ENCODE peak calls at places on chromosome 1, in four cellular contexts. J, O, Y and N are unnamed samples.

GRCh38 chr1:222931018-222931417 is 116.2 kb downstream of the DISP1 start:
- DNase-seq in J (no peak), Y (no peak), O (no peak), N (no peak)

GRCh38 chr1:206068314-206068713 is 15.3 kb downstream of the RHEX start:
- DNase-seq in O (no peak), Y (no peak), J (no peak), N (no peak)

GRCh38 chr1:15935056-15935950 is 40.6 kb downstream of the ZBTB17 start:
- DNase-seq in Y (no peak), J (no peak), O (no peak), N (no peak)

GRCh38 chr1:31598980-31599379 is 18.5 kb upstream of the HCRTR1 start:
- DNase-seq in O (no peak), Y (no peak), J (no peak), N (no peak)

GRCh38 chr1:157732755-157733154 is 32.2 kb upstream of the FCRL3 start:
- DNase-seq in J (no peak), Y (no peak), O (no peak), N (no peak)

GRCh38 chr1:228732426-228732825 is 2.9 kb upstream of the RHOU start:
- DNase-seq in O (no peak), Y (no peak), J (no peak), N (no peak)

GRCh38 chr1:37274896-37275631 is 199.3 kb upstream of the ZC3H12A start:
- DNase-seq in Y (no peak), J (no peak), O (no peak), N (no peak)

GRCh38 chr1:110390692-110391232 is at the start of gene SLC16A4:
- DNase-seq in J (peak; percentile 42), Y (no peak), O (no peak), N (no peak)

GRCh38 chr1:24888971-24889670 is 41.0 kb downstream of the RUNX3 start:
- DNase-seq in Y (no peak), J (peak; percentile 66), O (no peak), N (no peak)

GRCh38 chr1:91689586-91690481 is 189.2 kb downstream of the CDC7 start:
- DNase-seq in J (peak; percentile 74), Y (no peak), O (no peak), N (no peak)

GRCh38 chr1:3659093-3659492 is 6.8 kb downstream of the TP73 start:
- DNase-seq in Y (no peak), O (no peak), J (no peak), N (no peak)